ENCODE peak calls at places on chromosome 22, in six cellular contexts. F is HAP-1, H is H7, P is NT2/D1, O is esophagus muscularis mucosa, C is breast epithelium. J is an unnamed sample. For H3K27me3, the result is how much of the 10 kb centered on the place peaks cover.

GRCh38 chr22:47367993-47368945 is 605.8 kb downstream of the TBC1D22A start:
- DNase-seq in F (no peak), H (no peak), P (no peak), O (no peak), C (no peak), J (no peak)

GRCh38 chr22:44190381-44190976 is 9.8 kb downstream of the PARVG start:
- DNase-seq in F (no peak), H (no peak), P (no peak), O (no peak), C (peak), J (no peak)

GRCh38 chr22:17369553-17370035 is 334 bp downstream of the CECR2 start:
- DNase-seq in F (no peak), H (peak), P (no peak), O (no peak), C (no peak), J (no peak)

GRCh38 chr22:43811777-43812148 is 342 bp downstream of the EFCAB6 start:
- DNase-seq in F (no peak), H (no peak), P (no peak), O (peak), C (no peak), J (no peak)

GRCh38 chr22:41288245-41288946 is 2.4 kb upstream of the RANGAP1 start:
- DNase-seq in F (no peak), H (peak), P (no peak), O (no peak), C (no peak), J (no peak)

GRCh38 chr22:44330727-44331660 is 18.2 kb upstream of the SHISAL1 start:
- DNase-seq in F (no peak), H (peak), P (no peak), O (no peak), C (no peak), J (no peak)

GRCh38 chr22:36144886-36145541 is 15.5 kb downstream of the APOL3 start:
- DNase-seq in F (peak), H (peak), P (peak), O (no peak), C (no peak), J (no peak)

GRCh38 chr22:23315341-23315917 is 135.1 kb downstream of the BCR start:
- DNase-seq in F (peak), H (peak), P (peak), O (peak), C (peak), J (peak)

GRCh38 chr22:28883917-28884753 is 763 bp downstream of the ZNRF3 start:
- DNase-seq in F (no peak), H (peak), P (no peak), O (no peak), C (no peak), J (peak)

GRCh38 chr22:18078329-18079041 is 695 bp downstream of the PEX26 start:
- DNase-seq in F (no peak), H (peak), P (no peak), O (no peak), C (no peak), J (peak)

GRCh38 chr22:17808688-17809403 is 34.6 kb upstream of the BID start:
- DNase-seq in F (no peak), H (no peak), P (no peak), O (no peak), C (no peak), J (no peak)

GRCh38 chr22:48277868-48278581 is 1515.6 kb downstream of the TBC1D22A start:
- DNase-seq in F (no peak), H (peak), P (no peak), O (no peak), C (no peak), J (no peak)

GRCh38 chr22:23856721-23857605 is 712 bp upstream of the SLC2A11 start:
- DNase-seq in F (peak), H (peak), P (no peak), O (no peak), C (peak), J (no peak)

GRCh38 chr22:24951942-24952836 is at the start of gene KIAA1671:
- DNase-seq in F (peak), H (peak), P (peak), O (no peak), C (peak), J (peak)

GRCh38 chr22:46774456-46775363 is 12.3 kb downstream of the TBC1D22A start:
- DNase-seq in F (no peak), H (no peak), P (no peak), O (no peak), C (no peak), J (no peak)

GRCh38 chr22:44957267-44957905 is 52.4 kb downstream of the PHF21B start:
- DNase-seq in F (no peak), H (peak), P (no peak), O (no peak), C (no peak), J (no peak)

GRCh38 chr22:46027219-46028068 is 50.5 kb upstream of the WNT7B start:
- DNase-seq in F (no peak), H (peak), P (no peak), O (no peak), C (peak), J (no peak)

GRCh38 chr22:43482310-43482625 is 70.5 kb downstream of the MPPED1 start:
- DNase-seq in F (no peak), H (peak), P (no peak), O (no peak), C (no peak), J (no peak)

GRCh38 chr22:29032014-29032475 is 29.6 kb downstream of the C22orf31 start:
- DNase-seq in F (no peak), H (peak), P (no peak), O (no peak), C (no peak), J (no peak)

GRCh38 chr22:24965822-24966626 is 13.5 kb downstream of the KIAA1671 start:
- DNase-seq in F (no peak), H (no peak), P (no peak), O (no peak), C (peak), J (no peak)

GRCh38 chr22:36775589-36775965 is 342 bp downstream of the IFT27 start:
- DNase-seq in F (no peak), H (no peak), P (no peak), O (no peak), C (no peak), J (no peak)

GRCh38 chr22:25080855-25081254 is 118.8 kb upstream of the CRYBB3 start:
- DNase-seq in F (no peak), H (no peak), P (no peak), O (no peak), C (no peak), J (no peak)

GRCh38 chr22:23067691-23068090 is 2.6 kb upstream of the GNAZ start:
- DNase-seq in F (no peak), H (peak), P (no peak), O (peak), C (peak), J (no peak)

GRCh38 chr22:20799449-20799848 is 25.5 kb downstream of the SERPIND1 start:
- DNase-seq in F (no peak), H (no peak), P (no peak), O (no peak), C (no peak), J (no peak)

GRCh38 chr22:23397008-23397617 is 183.0 kb downstream of the IGLL1 start:
- DNase-seq in F (no peak), H (peak), P (no peak), O (no peak), C (peak), J (no peak)

GRCh38 chr22:36323182-36323854 is 64.4 kb downstream of the MYH9 start:
- DNase-seq in F (no peak), H (no peak), P (no peak), O (no peak), C (peak), J (no peak)

GRCh38 chr22:45034156-45034555 is 24.4 kb upstream of the PHF21B start:
- DNase-seq in F (no peak), H (no peak), P (no peak), O (no peak), C (no peak), J (no peak)

GRCh38 chr22:38018938-38019827 is 34.8 kb upstream of the SOX10 start:
- DNase-seq in F (no peak), H (no peak), P (no peak), O (no peak), C (no peak), J (no peak)

GRCh38 chr22:38016182-38017078 is 32.1 kb upstream of the SOX10 start:
- DNase-seq in F (peak), H (peak), P (no peak), O (no peak), C (peak), J (no peak)

GRCh38 chr22:38017939-38018885 is 33.9 kb upstream of the SOX10 start:
- DNase-seq in F (no peak), H (no peak), P (no peak), O (no peak), C (no peak), J (no peak)

GRCh38 chr22:38014083-38014482 is 29.7 kb upstream of the SOX10 start:
- DNase-seq in F (no peak), H (no peak), P (no peak), O (no peak), C (no peak), J (no peak)

DNA sequence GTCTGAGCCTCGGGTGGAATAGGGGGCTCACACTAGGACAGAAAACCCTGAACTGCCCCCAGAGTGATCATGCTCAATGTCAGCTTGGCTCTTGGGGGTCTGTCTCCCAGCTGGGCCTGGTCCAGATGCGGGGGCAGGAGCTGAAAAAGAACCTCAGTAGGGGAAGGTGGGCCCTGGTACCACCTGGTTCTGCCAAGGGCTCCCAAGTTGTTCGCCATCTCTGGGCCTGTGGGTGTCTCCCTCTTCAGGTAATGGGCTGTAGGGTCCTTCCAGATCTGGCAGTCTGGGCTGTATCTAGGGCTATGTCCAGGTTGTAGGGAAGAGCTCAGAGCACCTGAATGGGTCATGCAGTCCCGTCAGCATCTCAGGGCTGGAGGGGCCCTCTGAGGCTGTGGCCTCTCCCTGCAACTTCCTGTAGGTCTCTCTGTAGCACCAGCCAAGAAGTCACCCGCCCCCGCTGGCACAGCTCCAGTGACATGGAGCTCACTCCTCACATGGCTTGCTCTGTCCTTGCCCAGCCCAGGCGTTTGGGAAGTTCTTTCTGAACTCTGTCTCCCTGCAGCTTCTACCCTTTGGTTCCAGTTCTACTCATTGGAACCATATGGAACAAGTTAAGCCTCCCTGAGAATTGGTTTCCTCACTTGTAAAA is 33.0 kb upstream of the SOX10 start:
- DNase-seq in F (no peak), H (peak), P (no peak), O (no peak), C (peak), J (no peak)
- H3K27me3 ChIP-seq in F (under half), H (under half), P (under half), O (under half), C (under half), J (under half)

GRCh38 chr22:26570864-26571525 is 18.9 kb downstream of the TPST2 start:
- DNase-seq in F (no peak), H (no peak), P (no peak), O (no peak), C (no peak), J (no peak)

GRCh38 chr22:26574001-26574723 is 15.8 kb downstream of the TPST2 start:
- DNase-seq in F (no peak), H (no peak), P (no peak), O (no peak), C (no peak), J (no peak)

GRCh38 chr22:26576026-26576680 is 13.8 kb downstream of the TPST2 start:
- DNase-seq in F (no peak), H (no peak), P (no peak), O (no peak), C (no peak), J (no peak)

GRCh38 chr22:26570126-26570525 is 19.8 kb downstream of the TPST2 start:
- DNase-seq in F (no peak), H (no peak), P (no peak), O (no peak), C (no peak), J (no peak)

DNA sequence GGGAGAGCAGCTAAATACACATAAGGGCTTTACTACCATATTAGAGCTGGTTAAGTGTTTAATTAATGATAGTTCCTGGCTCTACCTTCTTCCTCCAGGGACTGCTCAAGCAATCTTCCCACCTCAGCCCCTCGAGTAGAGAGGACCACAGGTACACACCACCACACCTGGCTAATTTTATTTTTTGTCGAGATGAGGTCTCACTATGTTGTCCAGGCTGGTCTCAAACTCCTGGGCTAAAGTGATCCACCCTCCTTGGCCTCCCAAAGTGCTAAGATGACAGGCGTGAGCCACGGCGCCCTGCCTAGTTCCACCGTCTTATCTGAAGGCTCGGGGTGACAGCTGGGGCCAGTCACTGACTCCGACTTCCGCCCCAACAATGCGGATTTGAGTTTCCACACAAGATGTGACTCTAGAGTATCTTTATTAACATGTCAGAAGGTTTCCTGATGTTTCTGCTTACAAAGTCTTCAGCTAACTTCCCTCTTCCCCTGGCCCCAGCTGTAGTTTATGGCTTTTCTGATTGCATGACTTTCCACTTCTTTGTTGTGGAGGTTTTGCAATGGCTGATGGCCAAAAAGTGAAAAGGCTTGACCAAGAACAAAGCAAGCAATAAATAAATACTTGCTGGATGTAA is 16.8 kb downstream of the TPST2 start:
- DNase-seq in F (no peak), H (no peak), P (no peak), O (no peak), C (no peak), J (no peak)
- H3K4me3 ChIP-seq in F (no peak), H (no peak), P (no peak), O (no peak), C (no peak), J (no peak)

DNA sequence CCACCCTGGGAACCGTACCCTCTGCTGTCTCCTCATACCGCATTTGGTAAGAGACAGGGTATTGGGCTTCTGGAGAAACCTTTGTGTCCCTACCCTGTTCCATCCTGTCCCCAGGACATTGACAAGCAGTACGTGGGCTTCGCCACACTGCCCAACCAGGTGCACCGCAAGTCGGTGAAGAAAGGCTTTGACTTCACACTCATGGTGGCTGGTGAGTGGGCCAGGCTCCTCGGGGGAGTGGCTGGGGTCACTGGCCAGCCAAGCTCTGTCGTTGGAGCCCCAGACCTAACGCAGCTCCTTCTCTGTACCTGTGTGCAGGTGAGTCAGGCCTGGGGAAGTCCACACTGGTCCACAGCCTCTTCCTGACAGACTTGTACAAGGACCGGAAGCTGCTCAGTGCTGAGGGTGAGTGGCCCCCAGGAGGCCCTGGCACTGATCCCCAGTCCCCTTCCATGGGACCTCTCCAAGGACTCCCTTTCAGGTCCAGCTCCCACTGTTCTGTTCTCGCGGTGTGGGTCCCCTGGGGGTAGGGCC is 3.8 kb upstream of the GP1BB start:
- DNase-seq in F (no peak), H (peak), P (no peak), O (no peak), C (no peak), J (no peak)
- H3K27me3 ChIP-seq in F (under half), H (half or more), P (half or more), O (under half), C (under half), J (under half)

GRCh38 chr22:49935561-49935960 is 17.1 kb downstream of the CRELD2 start:
- DNase-seq in F (no peak), H (peak), P (no peak), O (no peak), C (no peak), J (no peak)

GRCh38 chr22:49936018-49936972 is 17.9 kb downstream of the CRELD2 start:
- DNase-seq in F (peak), H (peak), P (peak), O (peak), C (peak), J (peak)

GRCh38 chr22:49934891-49935557 is 16.6 kb downstream of the CRELD2 start:
- DNase-seq in F (peak), H (peak), P (no peak), O (peak), C (peak), J (peak)

GRCh38 chr22:49933236-49933921 is 14.9 kb downstream of the CRELD2 start:
- DNase-seq in F (no peak), H (peak), P (no peak), O (peak), C (no peak), J (no peak)

GRCh38 chr22:49934144-49934890 is 15.9 kb downstream of the CRELD2 start:
- DNase-seq in F (no peak), H (peak), P (no peak), O (no peak), C (peak), J (peak)
- H3K4me3 ChIP-seq in F (no peak), H (peak), P (peak), O (peak), C (peak), J (peak)

J was measured in effector memory CD4-positive, alpha-beta T cell.